ENCODE peak calls at places on chromosome 3, in ten cellular contexts. F is A549, S is esophagus squamous epithelium, E is psoas muscle, A is HCT116, P is uterus, Z is lower lobe of right lung, I is colonic mucosa, H is transverse colon, V is right atrium auricular region. Q is an unnamed sample.

GRCh38 chr3:126539558-126540250 is 15.7 kb downstream of the CHST13 start:
- DNase-seq in F (no peak), S (no peak), E (peak), A (no peak), P (peak), Z (peak), I (no peak), H (peak), V (no peak), Q (no peak)

GRCh38 chr3:115861166-115861733 is 237.9 kb downstream of the GAP43 start:
- DNase-seq in F (no peak), S (no peak), E (no peak), A (no peak), P (no peak), Z (no peak), I (no peak), H (no peak), V (no peak), Q (no peak)

GRCh38 chr3:13254028-13254951 is 165.8 kb downstream of the NUP210 start:
- DNase-seq in F (no peak), S (no peak), E (no peak), A (no peak), P (no peak), Z (no peak), I (no peak), H (no peak), V (no peak), Q (no peak)

GRCh38 chr3:134817297-134817696 is 22.2 kb downstream of the EPHB1 start:
- DNase-seq in F (no peak), S (no peak), E (peak), A (no peak), P (no peak), Z (no peak), I (no peak), H (no peak), V (no peak), Q (no peak)

GRCh38 chr3:118231578-118231977 is 803.1 kb downstream of the IGSF11 start:
- DNase-seq in F (no peak), S (no peak), E (no peak), A (no peak), P (no peak), Z (no peak), I (no peak), H (no peak), V (no peak), Q (no peak)

GRCh38 chr3:196995646-196996355 is 27.2 kb upstream of the PIGZ start:
- DNase-seq in F (no peak), S (no peak), E (peak), A (no peak), P (no peak), Z (no peak), I (no peak), H (no peak), V (no peak), Q (no peak)

GRCh38 chr3:105686324-105686897 is 182.4 kb downstream of the CBLB start:
- DNase-seq in F (peak), S (no peak), E (no peak), A (peak), P (no peak), Z (no peak), I (no peak), H (no peak), V (no peak), Q (no peak)

GRCh38 chr3:147449669-147450068 is 40.5 kb downstream of the ZIC1 start:
- DNase-seq in F (no peak), S (no peak), E (no peak), A (no peak), P (no peak), Z (no peak), I (no peak), H (no peak), V (no peak), Q (no peak)

GRCh38 chr3:58308728-58309127 is 2.4 kb downstream of the HTD2 start:
- DNase-seq in F (no peak), S (no peak), E (no peak), A (no peak), P (peak), Z (no peak), I (no peak), H (no peak), V (no peak), Q (no peak)

GRCh38 chr3:164095279-164095678 is 983.0 kb downstream of the SI start:
- DNase-seq in F (no peak), S (no peak), E (no peak), A (no peak), P (no peak), Z (no peak), I (no peak), H (no peak), V (no peak), Q (no peak)

GRCh38 chr3:62057339-62058047 is 315.9 kb downstream of the FEZF2 start:
- DNase-seq in F (no peak), S (no peak), E (no peak), A (no peak), P (no peak), Z (no peak), I (no peak), H (no peak), V (no peak), Q (no peak)

GRCh38 chr3:96619475-96619874 is 194.9 kb upstream of the EPHA6 start:
- DNase-seq in F (no peak), S (no peak), E (peak), A (no peak), P (no peak), Z (no peak), I (no peak), H (no peak), V (no peak), Q (no peak)

GRCh38 chr3:24258727-24259600 is 235.7 kb downstream of the THRB start:
- DNase-seq in F (no peak), S (no peak), E (no peak), A (no peak), P (no peak), Z (no peak), I (no peak), H (no peak), V (no peak), Q (no peak)

GRCh38 chr3:133944181-133944580 is 48.5 kb upstream of the RAB6B start:
- DNase-seq in F (no peak), S (no peak), E (no peak), A (no peak), P (peak), Z (no peak), I (no peak), H (no peak), V (no peak), Q (no peak)

GRCh38 chr3:187130346-187131066 is 8.8 kb downstream of the RPL39L start:
- DNase-seq in F (no peak), S (no peak), E (no peak), A (no peak), P (no peak), Z (no peak), I (no peak), H (no peak), V (no peak), Q (no peak)

GRCh38 chr3:178966299-178967183 is 105.1 kb downstream of the ZMAT3 start:
- DNase-seq in F (peak), S (no peak), E (no peak), A (peak), P (no peak), Z (no peak), I (no peak), H (no peak), V (no peak), Q (no peak)

GRCh38 chr3:167821248-167821805 is 85.8 kb downstream of the SERPINI1 start:
- DNase-seq in F (no peak), S (no peak), E (no peak), A (no peak), P (no peak), Z (no peak), I (no peak), H (no peak), V (no peak), Q (no peak)

GRCh38 chr3:197714251-197714650 is 22.5 kb downstream of the RUBCN start:
- DNase-seq in F (no peak), S (no peak), E (no peak), A (no peak), P (no peak), Z (no peak), I (no peak), H (no peak), V (no peak), Q (no peak)

GRCh38 chr3:189249987-189250386 is 78.2 kb downstream of the TPRG1 start:
- DNase-seq in F (no peak), S (no peak), E (no peak), A (no peak), P (no peak), Z (no peak), I (no peak), H (no peak), V (no peak), Q (no peak)

GRCh38 chr3:155560594-155560993 is 184.3 kb downstream of the PLCH1 start:
- DNase-seq in F (peak), S (no peak), E (no peak), A (peak), P (no peak), Z (no peak), I (no peak), H (no peak), V (no peak), Q (no peak)

GRCh38 chr3:38004415-38005075 is 14.0 kb downstream of the VILL start:
- DNase-seq in F (peak), S (no peak), E (peak), A (peak), P (peak), Z (peak), I (peak), H (peak), V (peak), Q (peak)
- H3K27ac ChIP-seq in F (no peak), S (peak), E (no peak), A (no peak), P (peak), Z (peak), I (peak), H (peak), V (peak), Q (no peak)

GRCh38 chr3:149647812-149648211 is 10.0 kb downstream of the WWTR1 start:
- DNase-seq in F (no peak), S (no peak), E (no peak), A (no peak), P (no peak), Z (no peak), I (no peak), H (no peak), V (no peak), Q (no peak)
- TF ChIP-seq CTCF in F (no peak), S (no peak), E (no peak), A (no peak), P (no peak), Z (no peak), I (no peak), H (no peak), V (no peak), Q (no peak)

DNA sequence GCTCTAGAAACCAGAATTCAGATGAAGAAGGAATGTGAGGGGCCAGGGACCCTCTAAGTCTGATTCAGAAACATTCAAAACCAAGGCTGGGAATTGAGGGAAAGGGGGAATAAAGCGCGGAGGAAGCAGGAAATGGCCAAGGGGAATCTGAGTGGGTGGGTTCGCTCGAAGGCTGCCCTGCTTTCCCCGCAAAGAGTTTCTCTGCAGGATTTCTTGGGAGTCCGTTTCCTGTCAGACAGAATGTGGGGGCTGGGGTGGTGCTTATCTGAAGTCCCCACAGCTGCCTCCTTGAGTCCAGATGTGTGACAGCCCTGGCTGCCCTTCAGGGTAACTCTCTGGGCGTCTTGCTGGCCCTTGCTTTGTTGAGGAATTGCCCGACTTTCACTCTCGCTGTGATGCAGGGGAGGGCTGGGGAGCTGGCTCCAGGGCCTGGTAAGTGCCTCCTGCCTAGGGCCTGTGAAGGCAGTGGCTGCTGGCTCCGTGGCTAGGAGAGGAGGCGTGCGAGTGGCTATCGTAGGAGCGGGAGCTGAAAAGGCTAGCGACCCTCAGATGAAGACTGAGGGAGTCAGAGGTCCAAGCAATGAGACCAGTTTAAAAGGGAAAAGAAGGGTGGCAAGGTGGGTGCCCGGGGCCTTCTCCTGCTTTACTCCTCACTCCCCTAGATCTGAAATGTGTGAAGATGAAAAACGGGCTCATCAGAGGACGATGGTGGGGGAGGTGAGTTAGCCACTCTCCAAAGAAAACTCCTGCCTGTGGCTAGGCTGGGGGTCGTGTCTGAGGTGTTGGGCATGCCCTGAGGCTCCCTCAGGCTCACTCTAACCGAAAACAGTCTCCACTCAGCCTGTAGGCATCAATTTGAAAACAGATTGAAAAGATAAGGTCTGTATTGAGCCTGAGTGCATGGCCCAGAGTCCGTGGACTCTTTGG is 143.9 kb upstream of the UMPS start:
- DNase-seq in F (no peak), S (no peak), E (no peak), A (no peak), P (no peak), Z (no peak), I (no peak), H (no peak), V (no peak), Q (no peak)
- H3K27ac ChIP-seq in F (no peak), S (no peak), E (peak), A (no peak), P (no peak), Z (no peak), I (no peak), H (no peak), V (no peak), Q (no peak)

DNA sequence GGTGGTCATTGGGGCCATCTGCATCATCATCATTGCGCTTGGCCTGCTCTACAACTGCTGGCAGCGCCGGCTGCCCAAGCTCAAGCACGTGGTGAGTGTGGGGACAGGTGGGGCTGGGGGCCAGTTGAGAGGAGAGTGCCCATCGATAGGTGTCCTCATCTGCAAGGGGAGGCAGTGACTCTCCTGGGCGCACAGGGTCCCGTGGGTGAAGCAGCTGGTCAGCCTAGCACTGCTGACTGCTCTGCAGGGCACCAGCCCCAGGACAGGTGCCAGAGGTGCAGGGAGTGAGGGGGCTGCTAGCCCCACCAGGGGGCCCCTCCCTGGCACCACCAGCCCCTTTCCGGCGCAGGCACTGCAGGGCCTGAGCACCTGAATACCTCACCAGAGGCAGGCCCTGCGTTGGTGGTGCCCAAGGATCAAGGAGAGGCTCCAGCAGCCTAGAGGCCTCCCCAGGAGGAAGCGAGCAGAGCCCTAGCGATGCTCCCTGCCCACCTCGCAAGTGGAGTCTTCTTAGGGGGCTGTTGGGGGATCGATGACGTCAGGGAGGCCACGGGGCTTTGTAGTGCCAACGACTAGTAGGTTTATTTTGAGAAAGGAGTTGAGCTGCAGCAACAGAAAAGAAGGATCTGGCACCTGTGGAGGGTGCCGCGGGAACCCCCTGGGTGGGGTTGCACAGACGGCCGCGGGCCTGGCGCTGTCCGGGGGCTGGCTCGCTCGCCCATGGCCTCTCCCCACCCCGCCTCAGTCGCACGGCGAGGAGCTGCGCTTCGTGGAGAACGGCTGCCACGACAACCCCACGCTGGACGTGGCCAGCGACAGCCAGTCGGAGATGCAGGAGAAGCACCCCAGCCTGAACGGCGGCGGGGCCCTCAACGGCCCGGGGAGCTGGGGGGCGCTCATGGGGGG is 976 bp upstream of the ABTB1 start:
- DNase-seq in F (no peak), S (no peak), E (peak), A (no peak), P (no peak), Z (no peak), I (peak), H (no peak), V (no peak), Q (peak)
- TF ChIP-seq CTCF in F (no peak), S (no peak), E (no peak), A (no peak), P (no peak), Z (no peak), I (no peak), H (no peak), V (no peak), Q (no peak)

DNA sequence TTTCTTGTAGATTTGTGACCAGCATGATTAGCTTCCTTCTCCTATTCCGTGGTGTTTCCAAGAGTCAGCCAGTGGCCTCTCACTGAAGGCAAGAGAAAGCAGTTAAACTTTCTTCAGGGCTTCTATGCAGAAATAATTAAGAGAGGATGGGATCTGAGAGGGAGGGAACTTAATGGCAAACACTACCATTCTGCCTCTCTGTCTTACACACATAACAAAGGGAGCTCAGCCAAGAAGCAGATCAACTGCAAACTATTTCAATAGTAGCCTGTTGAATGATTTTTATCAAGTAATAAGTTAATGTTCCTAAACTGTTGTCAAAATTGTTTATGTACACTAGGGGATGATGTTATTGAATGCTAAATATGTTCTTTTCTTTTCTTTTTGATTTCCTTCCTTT is 11.8 kb downstream of the OXSR1 start:
- DNase-seq in F (no peak), S (no peak), E (no peak), A (no peak), P (no peak), Z (no peak), I (no peak), H (no peak), V (no peak), Q (no peak)
- H3K27ac ChIP-seq in F (no peak), S (no peak), E (no peak), A (no peak), P (no peak), Z (no peak), I (no peak), H (no peak), V (no peak), Q (no peak)

GRCh38 chr3:67602816-67603215 is 51.6 kb downstream of the SUCLG2 start:
- DNase-seq in F (no peak), S (no peak), E (no peak), A (no peak), P (no peak), Z (no peak), I (no peak), H (no peak), V (no peak), Q (no peak)

GRCh38 chr3:67608034-67608433 is 46.4 kb downstream of the SUCLG2 start:
- DNase-seq in F (no peak), S (no peak), E (no peak), A (no peak), P (no peak), Z (no peak), I (no peak), H (no peak), V (no peak), Q (no peak)

GRCh38 chr3:67601385-67601784 is 53.0 kb downstream of the SUCLG2 start:
- DNase-seq in F (no peak), S (no peak), E (no peak), A (no peak), P (no peak), Z (no peak), I (no peak), H (no peak), V (no peak), Q (no peak)

GRCh38 chr3:67601919-67602608 is 52.3 kb downstream of the SUCLG2 start:
- DNase-seq in F (no peak), S (no peak), E (no peak), A (no peak), P (no peak), Z (no peak), I (no peak), H (no peak), V (no peak), Q (no peak)

GRCh38 chr3:67605377-67605776 is 49.0 kb downstream of the SUCLG2 start:
- DNase-seq in F (peak), S (no peak), E (no peak), A (no peak), P (no peak), Z (no peak), I (no peak), H (no peak), V (no peak), Q (no peak)
- TF ChIP-seq CTCF in F (peak), S (no peak), E (no peak), A (no peak), P (no peak), Z (no peak), I (no peak), H (no peak), V (no peak), Q (no peak)

DNA sequence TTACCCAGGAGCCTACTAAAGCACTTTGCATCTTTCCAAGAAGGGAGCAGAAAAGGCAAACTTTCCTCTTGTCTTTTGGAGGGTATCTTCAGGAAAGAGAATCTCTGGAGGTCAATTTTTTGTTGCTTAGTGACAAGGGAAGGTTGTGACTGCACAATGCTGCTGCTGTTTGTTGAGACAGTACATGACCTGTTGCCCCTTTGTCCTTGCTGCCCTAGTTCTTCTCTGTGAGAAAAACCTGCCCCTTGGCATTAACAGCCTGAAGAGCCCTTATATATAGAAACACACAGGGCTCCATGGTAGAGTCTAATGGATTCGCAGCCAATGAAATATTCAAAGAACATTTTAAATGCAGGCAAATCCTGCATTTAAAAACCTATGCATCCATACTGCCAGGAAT is 20.3 kb downstream of the KLHDC8B start:
- DNase-seq in F (no peak), S (no peak), E (no peak), A (no peak), P (no peak), Z (no peak), I (no peak), H (no peak), V (no peak), Q (no peak)
- H3K27ac ChIP-seq in F (no peak), S (no peak), E (no peak), A (no peak), P (no peak), Z (no peak), I (no peak), H (no peak), V (no peak), Q (no peak)

GRCh38 chr3:185789134-185789533 is 35.7 kb downstream of the IGF2BP2 start:
- DNase-seq in F (no peak), S (no peak), E (no peak), A (no peak), P (no peak), Z (no peak), I (no peak), H (no peak), V (no peak), Q (no peak)
- TF ChIP-seq CTCF in F (no peak), S (no peak), E (no peak), A (no peak), P (no peak), Z (no peak), I (no peak), H (no peak), V (no peak), Q (no peak)

GRCh38 chr3:172577962-172578560 is 54.8 kb upstream of the TNFSF10 start:
- DNase-seq in F (no peak), S (no peak), E (no peak), A (no peak), P (no peak), Z (no peak), I (no peak), H (no peak), V (no peak), Q (no peak)
- H3K27ac ChIP-seq in F (no peak), S (no peak), E (no peak), A (no peak), P (no peak), Z (peak), I (no peak), H (no peak), V (no peak), Q (no peak)

Q was measured in CD4-positive, alpha-beta T cell.